ENCODE peak calls at places on chromosomes 11 and 22, in seven cellular contexts. A, U, J, P, K, S and H are unnamed samples.
A peak's percentile ranks its signal among the peaks of the same experiment; 100 is the strongest.

GRCh38 chr11:35675901-35676610 is 13.5 kb downstream of the TRIM44 start:
- DNase-seq in P (peak; percentile 35), U (no peak), S (no peak), K (no peak), A (no peak), J (no peak), H (no peak)

GRCh38 chr11:76604652-76605241 is 65.8 kb downstream of the LRRC32 start:
- DNase-seq in J (peak; percentile 10), P (peak; percentile 90), K (peak; percentile 93), U (no peak), A (no peak), S (peak; percentile 85), H (no peak)

GRCh38 chr22:22105364-22105763 is 122.8 kb upstream of the TOP3B start:
- DNase-seq in U (no peak), K (no peak), J (no peak), A (no peak), S (no peak), P (no peak), H (no peak)

GRCh38 chr22:38569181-38569971 is 607 bp downstream of the DMC1 start:
- DNase-seq in J (no peak), A (peak; percentile 13), U (no peak), S (peak; percentile 41), P (no peak), K (no peak), H (no peak)

GRCh38 chr22:23501244-23501643 is 78.8 kb downstream of the IGLL1 start:
- DNase-seq in U (no peak), P (no peak), S (no peak), A (no peak), J (no peak), K (no peak), H (no peak)

GRCh38 chr11:65448418-65449196 is 26.0 kb downstream of the NEAT1 start:
- DNase-seq in U (no peak), S (no peak), K (peak; percentile 68), P (peak; percentile 89), J (no peak), A (no peak), H (peak; percentile 57)

GRCh38 chr11:19079643-19080440 is 19.3 kb upstream of the MRGPRX2 start:
- DNase-seq in K (peak; percentile 97), A (no peak), S (no peak), J (no peak), U (no peak), P (peak; percentile 89), H (peak; percentile 84)

GRCh38 chr11:35548925-35549561 is 23.6 kb upstream of the PAMR1 start:
- DNase-seq in A (no peak), S (no peak), P (peak; percentile 35), U (no peak), K (no peak), J (no peak), H (no peak)

GRCh38 chr11:128767518-128767917 is 73.6 kb downstream of the FLI1 start:
- DNase-seq in P (no peak), K (no peak), S (no peak), A (no peak), J (no peak), U (no peak), H (no peak)

GRCh38 chr11:103863497-103863896 is 172.9 kb upstream of the DDI1 start:
- DNase-seq in A (no peak), P (peak; percentile 31), J (no peak), K (peak; percentile 67), U (no peak), S (no peak), H (peak; percentile 62)

GRCh38 chr11:94854770-94855633 is 86.8 kb downstream of the AMOTL1 start:
- DNase-seq in J (no peak), K (no peak), S (no peak), U (no peak), A (no peak), P (peak; percentile 59), H (no peak)

GRCh38 chr22:38614331-38615122 is 41.7 kb downstream of the FAM227A start:
- DNase-seq in K (no peak), U (no peak), A (no peak), J (no peak), P (no peak), S (no peak), H (no peak)

GRCh38 chr11:27183672-27184457 is 143.2 kb downstream of the BBOX1 start:
- DNase-seq in U (no peak), J (peak; percentile 55), S (peak; percentile 71), A (peak; percentile 33), P (peak; percentile 85), K (peak; percentile 80), H (no peak)

GRCh38 chr11:44634401-44635281 is 69.2 kb downstream of the CD82 start:
- DNase-seq in S (peak; percentile 91), A (peak; percentile 38), U (no peak), J (peak; percentile 86), P (peak; percentile 71), K (peak; percentile 30), H (peak; percentile 64)

GRCh38 chr11:69216609-69217008 is 60.9 kb downstream of the SMIM38 start:
- DNase-seq in U (no peak), S (no peak), J (peak; percentile 51), A (no peak), K (no peak), P (no peak), H (no peak)

GRCh38 chr11:91608662-91609061 is 616.0 kb upstream of the FAT3 start:
- DNase-seq in S (no peak), U (no peak), A (no peak), P (no peak), J (no peak), K (no peak), H (peak; percentile 50)

GRCh38 chr22:23714596-23715588 is 24.1 kb downstream of the RGL4 start:
- DNase-seq in P (no peak), A (no peak), S (no peak), J (no peak), U (no peak), K (no peak), H (no peak)

GRCh38 chr11:95363710-95364109 is 132.7 kb upstream of the SESN3 start:
- DNase-seq in U (no peak), S (no peak), A (no peak), J (no peak), K (no peak), P (no peak), H (no peak)

GRCh38 chr11:94193288-94193687 is 64.6 kb downstream of the PANX1 start:
- DNase-seq in S (no peak), P (peak; percentile 20), J (no peak), A (peak; percentile 13), K (peak; percentile 65), U (no peak), H (peak; percentile 86)

GRCh38 chr11:126115820-126116319 is 53.2 kb upstream of the CDON start:
- DNase-seq in A (peak; percentile 81), U (no peak), P (peak; percentile 92), K (peak; percentile 91), S (no peak), J (peak; percentile 59), H (no peak)

GRCh38 chr11:16166571-16166970 is 189.8 kb downstream of the SOX6 start:
- DNase-seq in J (no peak), P (no peak), A (no peak), K (no peak), S (no peak), U (no peak), H (no peak)

GRCh38 chr22:42961815-42962214 is 53.1 kb downstream of the PACSIN2 start:
- DNase-seq in K (peak; percentile 27), A (no peak), S (no peak), J (no peak), P (no peak), U (no peak), H (no peak)

GRCh38 chr22:42959472-42960145 is 55.3 kb downstream of the PACSIN2 start:
- DNase-seq in S (no peak), U (peak; percentile 48), A (peak; percentile 43), K (peak; percentile 43), P (peak; percentile 93), J (no peak), H (peak; percentile 76)

GRCh38 chr22:42958937-42959336 is 56.0 kb downstream of the PACSIN2 start:
- DNase-seq in P (no peak), K (no peak), U (no peak), S (no peak), A (no peak), J (no peak), H (no peak)

GRCh38 chr22:42957958-42958357 is 57.0 kb downstream of the PACSIN2 start:
- DNase-seq in A (no peak), P (no peak), U (no peak), S (no peak), J (no peak), K (no peak), H (no peak)

GRCh38 chr22:42960146-42960509 is 54.8 kb downstream of the PACSIN2 start:
- DNase-seq in A (no peak), U (no peak), K (no peak), S (no peak), P (no peak), J (no peak), H (no peak)
- H3K4me3 ChIP-seq in A (peak overlapping the region; percentile 46), U (no peak overlapping the region), K (no peak overlapping the region), S (no peak overlapping the region), P (no peak overlapping the region), J (no peak overlapping the region), H (no peak overlapping the region)

GRCh38 chr11:122100222-122101080 is 15.6 kb downstream of the BLID start:
- DNase-seq in A (no peak), U (no peak), K (peak; percentile 86), S (peak; percentile 80), P (peak; percentile 90), J (peak; percentile 51), H (peak; percentile 43)
- H3K4me3 ChIP-seq in A (no peak overlapping the region), U (no peak overlapping the region), K (peak overlapping the region; percentile 82), S (peak overlapping the region; percentile 58), P (peak overlapping the region; percentile 63), J (peak overlapping the region; percentile 42), H (peak overlapping the region; percentile 57)

GRCh38 chr11:73288873-73289707 is 17.0 kb downstream of the P2RY6 start:
- DNase-seq in U (peak; percentile 57), A (peak; percentile 91), J (peak; percentile 54), S (peak; percentile 74), K (peak; percentile 67), P (peak; percentile 81), H (no peak)
- H3K4me3 ChIP-seq in U (peak overlapping the region; percentile 12), A (peak overlapping the region; percentile 20), J (no peak overlapping the region), S (no peak overlapping the region), K (no peak overlapping the region), P (no peak overlapping the region), H (no peak overlapping the region)

GRCh38 chr11:119317592-119318239 is 786 bp upstream of the MCAM start:
- DNase-seq in P (peak; percentile 27), A (no peak), K (no peak), S (no peak), U (no peak), J (no peak), H (no peak)

GRCh38 chr11:119316729-119317591 is at the start of gene MCAM:
- DNase-seq in K (no peak), U (no peak), J (no peak), A (no peak), S (peak; percentile 55), P (peak; percentile 39), H (no peak)

GRCh38 chr11:119315139-119316016 is 1.6 kb downstream of the MCAM start:
- DNase-seq in P (no peak), U (no peak), J (peak; percentile 63), S (no peak), K (no peak), A (no peak), H (no peak)

GRCh38 chr11:119316017-119316728 is 757 bp downstream of the MCAM start:
- DNase-seq in J (no peak), K (no peak), S (peak; percentile 61), P (no peak), A (no peak), U (no peak), H (no peak)

DNA sequence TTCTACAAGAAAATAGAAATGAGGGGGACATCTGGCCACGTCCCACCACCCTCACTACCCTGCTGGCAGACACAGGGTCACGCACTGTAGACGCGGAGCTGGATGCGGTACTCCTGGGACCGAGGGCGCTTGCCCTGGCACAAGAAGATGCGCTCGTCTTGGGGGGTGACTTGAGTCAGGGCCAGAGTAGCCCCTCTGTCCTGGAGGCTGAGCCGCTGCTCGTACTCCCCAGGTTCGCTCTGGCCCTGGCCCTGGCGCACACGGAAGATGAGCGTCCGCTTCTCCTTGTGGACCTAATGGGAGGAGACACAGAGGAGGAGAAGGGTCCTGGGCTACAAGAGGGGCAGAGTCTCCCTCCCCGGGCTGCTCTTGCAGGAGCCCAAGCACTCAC is 2.2 kb downstream of the MCAM start:
- DNase-seq in A (no peak), K (no peak), S (no peak), U (no peak), J (no peak), P (no peak), H (no peak)
- H3K4me3 ChIP-seq in A (no peak overlapping the region), K (no peak overlapping the region), S (no peak overlapping the region), U (no peak overlapping the region), J (no peak overlapping the region), P (no peak overlapping the region), H (no peak overlapping the region)